ENCODE peak calls at places on chromosome 13, in six cellular contexts. O is stimulated activated CD8-positive, alpha-beta memory T cell treated with anti-CD3 and anti-CD28 coated beads, Interleukin-2, amount 100 ng/mL, for 48 hours; J is iris pigment epithelial cell; T is head of caudate nucleus; K is ELF-1; E is HEK293T. H is an unnamed sample.

GRCh38 chr13:36718146-36718545 is 44.3 kb downstream of the SERTM1 start:
- DNase-seq in O (no peak), T (no peak), K (no peak), J (peak), E (no peak), H (no peak)

GRCh38 chr13:73924607-73925006 is 209.6 kb downstream of the KLF12 start:
- DNase-seq in E (no peak), O (no peak), K (no peak), J (no peak), T (no peak), H (no peak)

GRCh38 chr13:82627183-82627582 is 1255.1 kb downstream of the SLITRK1 start:
- DNase-seq in J (peak), O (no peak), E (peak), T (no peak), K (no peak), H (no peak)

GRCh38 chr13:101736551-101736950 is 284.1 kb downstream of the ITGBL1 start:
- DNase-seq in K (no peak), T (no peak), J (no peak), E (no peak), O (no peak), H (no peak)

GRCh38 chr13:50227356-50227755 is 212.1 kb downstream of the KCNRG start:
- DNase-seq in K (peak), E (no peak), O (no peak), T (no peak), J (no peak), H (no peak)

GRCh38 chr13:21326155-21327030 is 132.7 kb downstream of the ZDHHC20 start:
- DNase-seq in J (peak), O (no peak), E (no peak), T (peak), K (peak), H (no peak)

GRCh38 chr13:24145231-24145630 is 15.3 kb upstream of the SPATA13 start:
- DNase-seq in K (no peak), E (no peak), J (no peak), O (no peak), T (no peak), H (no peak)

GRCh38 chr13:73228546-73228945 is 169.7 kb downstream of the KLF5 start:
- DNase-seq in T (no peak), K (no peak), J (peak), E (no peak), O (no peak), H (no peak)

GRCh38 chr13:24650157-24650556 is 30.1 kb upstream of the ATP12A start:
- DNase-seq in E (no peak), J (peak), T (no peak), K (no peak), O (no peak), H (no peak)

GRCh38 chr13:44932171-44932849 is 57.0 kb downstream of the NUFIP1 start:
- DNase-seq in E (no peak), O (no peak), T (no peak), K (no peak), J (peak), H (no peak)

GRCh38 chr13:95432141-95432540 is 120.4 kb upstream of the CLDN10 start:
- DNase-seq in T (no peak), K (no peak), E (no peak), J (no peak), O (no peak), H (no peak)

GRCh38 chr13:105991622-105992254 is 543.7 kb downstream of the EFNB2 start:
- DNase-seq in K (no peak), O (no peak), E (no peak), J (peak), T (no peak), H (no peak)

GRCh38 chr13:98856983-98857382 is 104.5 kb upstream of the SLC15A1 start:
- DNase-seq in K (no peak), E (no peak), T (no peak), O (no peak), J (no peak), H (no peak)

GRCh38 chr13:25725104-25725503 is 326.7 kb downstream of the SHISA2 start:
- DNase-seq in T (no peak), E (no peak), O (no peak), K (no peak), J (no peak), H (no peak)

GRCh38 chr13:30690282-30691188 is 44.8 kb upstream of the ALOX5AP start:
- DNase-seq in K (no peak), T (no peak), O (no peak), J (peak), E (no peak), H (peak)

GRCh38 chr13:110627761-110628476 is 12.6 kb downstream of the NAXD start:
- DNase-seq in T (no peak), O (no peak), E (no peak), K (no peak), J (no peak), H (no peak)

GRCh38 chr13:95185311-95185710 is 115.9 kb downstream of the ABCC4 start:
- DNase-seq in O (no peak), K (no peak), E (no peak), T (no peak), J (no peak), H (no peak)

GRCh38 chr13:102091231-102091630 is 310.6 kb downstream of the FGF14 start:
- DNase-seq in O (no peak), T (no peak), J (peak), E (no peak), K (peak), H (no peak)

GRCh38 chr13:95660981-95661581 is 15.9 kb upstream of the DNAJC3 start:
- DNase-seq in E (peak), J (peak), T (no peak), K (no peak), O (no peak), H (no peak)

GRCh38 chr13:22592515-22592914 is 588.3 kb upstream of the SGCG start:
- DNase-seq in E (no peak), K (no peak), J (peak), T (no peak), O (no peak), H (no peak)

GRCh38 chr13:22173605-22174004 is 502.7 kb downstream of the FGF9 start:
- DNase-seq in J (peak), E (no peak), O (no peak), K (no peak), T (no peak), H (no peak)

GRCh38 chr13:103066991-103067390 is 774 bp upstream of the SLC10A2 start:
- DNase-seq in T (no peak), K (no peak), O (no peak), J (no peak), E (no peak), H (no peak)

GRCh38 chr13:104327217-104327616 is 1261.0 kb upstream of the SLC10A2 start:
- DNase-seq in T (no peak), E (no peak), J (no peak), O (no peak), K (no peak), H (no peak)

GRCh38 chr13:89407357-89407756 is 1736.2 kb downstream of the SLITRK5 start:
- DNase-seq in E (no peak), J (no peak), O (no peak), T (no peak), K (no peak), H (no peak)

GRCh38 chr13:98599502-98600328 is 22.8 kb upstream of the STK24 start:
- DNase-seq in K (peak), T (no peak), O (no peak), J (no peak), E (no peak), H (no peak)

GRCh38 chr13:114110091-114110829 is 22.2 kb downstream of the RASA3 start:
- DNase-seq in J (no peak), K (peak), T (no peak), E (no peak), O (peak), H (peak)

GRCh38 chr13:102935896-102936321 is 90.1 kb downstream of the ERCC5 start:
- DNase-seq in T (no peak), O (no peak), K (no peak), J (no peak), E (no peak), H (no peak)

GRCh38 chr13:25874907-25875306 is 176.9 kb downstream of the SHISA2 start:
- DNase-seq in O (peak), T (no peak), K (no peak), E (no peak), J (no peak), H (peak)